ENCODE peak calls at places on chromosomes 12 and 14, in seven cellular contexts. K is HCT116, U is NT2/D1, O is K562, T is SK-N-SH, C is H1, Y is GM12878. D is an unnamed sample.

GRCh38 chr14:91624757-91625156 is 107.1 kb downstream of the CATSPERB start:
- DNase-seq in C (no peak), O (no peak), K (no peak), U (no peak), T (no peak), Y (no peak), D (no peak)

GRCh38 chr12:39503445-39503844 is 60.5 kb upstream of the KIF21A start:
- DNase-seq in O (no peak), C (no peak), K (peak), Y (no peak), T (no peak), U (no peak), D (no peak)

GRCh38 chr12:104175726-104176247 is 37.8 kb upstream of the NFYB start:
- DNase-seq in O (no peak), K (no peak), T (no peak), Y (no peak), U (no peak), C (peak), D (no peak)

GRCh38 chr14:67513631-67514108 is 19.4 kb upstream of the PLEKHH1 start:
- DNase-seq in O (no peak), T (no peak), K (no peak), Y (no peak), C (no peak), U (no peak), D (no peak)

GRCh38 chr12:105060715-105061378 is 23.4 kb downstream of the ALDH1L2 start:
- DNase-seq in O (no peak), T (no peak), Y (no peak), C (no peak), U (no peak), K (peak), D (peak)

GRCh38 chr12:6039894-6040601 is 84.4 kb downstream of the VWF start:
- DNase-seq in T (peak), O (peak), U (peak), Y (no peak), K (peak), C (peak), D (peak)

GRCh38 chr14:101020971-101021370 is 117.4 kb upstream of the RTL1 start:
- DNase-seq in Y (no peak), T (no peak), U (no peak), O (no peak), K (no peak), C (peak), D (no peak)

GRCh38 chr14:91728616-91729183 is 3.2 kb downstream of the CATSPERB start:
- DNase-seq in O (no peak), K (no peak), U (no peak), T (no peak), Y (no peak), C (no peak), D (no peak)

GRCh38 chr14:69351385-69351784 is 46.7 kb downstream of the ERH start:
- DNase-seq in C (no peak), K (no peak), Y (no peak), T (no peak), U (no peak), O (no peak), D (no peak)

GRCh38 chr12:118015306-118015705 is 1.2 kb upstream of the RFC5 start:
- DNase-seq in O (no peak), T (no peak), K (no peak), C (no peak), U (no peak), Y (no peak), D (no peak)

GRCh38 chr12:6952121-6952859 is 1.1 kb downstream of the PTPN6 start:
- DNase-seq in K (no peak), C (no peak), U (no peak), T (peak), O (no peak), Y (no peak), D (no peak)

GRCh38 chr12:75784591-75784990 is 247.0 kb downstream of the PHLDA1 start:
- DNase-seq in Y (no peak), C (no peak), O (no peak), K (no peak), U (no peak), T (peak), D (peak)

DNA sequence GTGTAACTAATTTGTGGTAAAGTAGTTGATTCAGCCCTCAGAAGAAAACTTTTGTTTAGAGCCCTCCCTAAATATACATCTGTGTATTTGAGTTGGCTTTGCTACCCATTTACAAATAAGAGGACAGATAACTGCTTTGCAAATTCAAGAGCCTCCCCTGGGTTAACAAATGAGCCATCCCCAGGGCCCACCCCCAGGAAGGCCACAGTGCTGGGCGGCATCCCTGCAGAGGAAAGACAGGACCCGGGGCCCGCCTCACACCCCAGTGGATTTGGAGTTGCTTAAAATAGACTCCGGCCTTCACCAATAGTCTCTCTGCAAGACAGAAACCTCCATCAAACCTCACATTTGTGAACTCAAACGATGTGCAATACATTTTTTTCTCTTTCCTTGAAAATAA is 2.7 kb downstream of the FZD10 start:
- DNase-seq in Y (no peak), U (no peak), T (no peak), K (no peak), C (peak), O (no peak), D (no peak)
- TF ChIP-seq YY1 in Y (no peak), U (no peak), T (no peak), K (no peak), C (no peak), O (no peak), D (no peak)

GRCh38 chr14:81831128-81831815 is 297.6 kb upstream of the SEL1L start:
- DNase-seq in K (no peak), T (no peak), C (no peak), U (no peak), Y (no peak), O (no peak), D (no peak)
- TF ChIP-seq YY1 in K (no peak), T (no peak), C (no peak), U (no peak), Y (no peak), O (no peak), D (no peak)

GRCh38 chr12:51217133-51217967 is 512 bp downstream of the POU6F1 start:
- DNase-seq in O (peak), Y (no peak), U (peak), K (no peak), T (peak), C (peak), D (no peak)
- TF ChIP-seq YY1 in O (no peak), Y (no peak), U (no peak), K (no peak), T (no peak), C (no peak), D (no peak)

DNA sequence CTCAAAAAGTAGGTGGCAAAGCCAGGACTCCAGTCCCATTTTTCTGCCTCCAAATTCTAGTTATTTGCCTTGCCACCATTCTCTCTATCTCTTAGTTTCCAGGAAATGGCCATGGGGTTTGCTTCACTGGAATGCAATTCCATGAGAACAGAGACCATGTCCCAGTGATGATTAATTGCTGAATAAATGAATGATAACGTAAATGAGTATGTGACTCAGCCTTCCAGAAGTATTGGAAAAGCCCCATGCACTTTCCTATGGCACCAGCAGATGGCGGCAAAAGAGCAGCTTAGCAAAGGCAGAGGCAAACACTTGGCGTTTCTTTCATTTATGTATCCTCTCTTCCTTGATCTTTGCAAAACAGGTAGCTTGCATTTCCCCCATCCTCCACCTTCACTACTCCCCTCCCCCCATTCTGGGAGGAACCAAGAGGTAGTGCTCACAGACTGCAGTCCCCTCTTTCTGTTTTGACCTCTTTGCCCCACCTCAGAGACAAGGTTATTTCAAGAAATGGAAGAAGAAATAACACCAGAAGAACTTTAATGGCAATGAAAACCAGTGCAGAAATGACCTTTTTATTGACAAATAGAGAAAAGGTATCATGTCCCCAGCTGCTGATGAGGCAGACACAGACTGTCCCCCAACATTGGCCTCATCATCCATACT is 21.3 kb downstream of the TBX3 start:
- DNase-seq in K (peak), O (peak), C (peak), Y (peak), U (no peak), T (peak), D (peak)
- TF ChIP-seq YY1 in K (no peak), O (no peak), C (no peak), Y (peak), U (no peak), T (no peak), D (no peak)

GRCh38 chr14:55274760-55275159 is 3.5 kb downstream of the FBXO34 start:
- DNase-seq in C (no peak), K (no peak), Y (no peak), U (no peak), T (peak), O (no peak), D (no peak)
- TF ChIP-seq YY1 in C (no peak), K (no peak), Y (no peak), U (no peak), T (no peak), O (no peak), D (no peak)

DNA sequence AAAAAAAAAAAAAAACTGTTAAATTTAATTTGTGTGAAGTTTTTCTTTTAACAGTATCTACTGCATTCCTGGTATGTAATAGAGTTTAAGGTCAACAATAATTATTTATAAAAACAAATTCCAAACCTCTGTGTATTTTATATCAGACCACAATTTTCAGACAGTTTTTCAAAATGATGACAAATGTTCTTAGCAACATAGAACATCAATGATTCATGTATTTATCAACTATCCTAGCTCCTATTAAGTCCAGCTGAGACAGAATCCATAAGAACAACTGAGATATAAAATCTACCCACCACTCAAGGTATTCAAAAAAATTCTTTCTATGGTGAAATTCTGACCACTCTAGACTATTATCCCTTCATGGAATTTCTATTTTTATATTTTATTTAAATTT is 144.5 kb downstream of the EPS8 start:
- DNase-seq in Y (no peak), K (no peak), C (no peak), U (no peak), O (no peak), T (no peak), D (no peak)
- TF ChIP-seq YY1 in Y (no peak), K (no peak), C (no peak), U (no peak), O (no peak), T (no peak), D (no peak)

DNA sequence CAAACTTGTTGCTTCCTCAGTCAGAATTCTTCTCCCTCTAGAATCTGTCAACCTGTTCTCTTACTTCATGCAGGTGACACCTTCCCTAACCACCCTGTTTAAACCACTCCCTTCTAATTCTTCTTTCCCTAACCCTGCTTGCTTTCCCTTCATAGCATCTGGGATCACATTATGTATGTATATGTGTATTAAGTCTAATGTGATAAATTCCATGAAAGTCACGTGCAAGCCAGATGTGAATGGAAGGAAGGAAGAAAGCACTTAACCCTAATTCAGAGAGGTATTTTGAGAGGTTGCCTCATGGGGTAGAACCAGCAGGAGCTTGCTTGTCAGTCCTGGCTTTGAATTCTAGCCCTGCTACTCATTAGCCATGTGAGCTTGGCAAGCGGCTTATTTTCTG is 340.0 kb downstream of the TRHDE start:
- DNase-seq in K (no peak), T (no peak), Y (no peak), U (no peak), C (no peak), O (no peak), D (no peak)
- TF ChIP-seq YY1 in K (no peak), T (no peak), Y (no peak), U (no peak), C (no peak), O (no peak), D (no peak)